ENCODE peak calls at places on chromosomes 1 and 21, in nine cellular contexts. G is AG08395; V is fibroblast of lung; L is smooth muscle cell of the brain vasculature; P is stomach; N is tibial nerve; D is endothelial cell; T is NCI-H2171; M is stimulated activated CD4-positive, alpha-beta T cell treated with anti-CD3 and anti-CD28 coated beads, Interleukin-2, amount 100 ng/mL, for 48 hours. B is an unnamed sample.

GRCh38 chr1:172360511-172360910 is 60.0 kb upstream of the C1orf105 start:
- DNase-seq in G (no peak), D (no peak), L (no peak), P (no peak), N (no peak), T (no peak), M (no peak), V (no peak), B (no peak)

GRCh38 chr1:62159940-62160348 is 34.7 kb upstream of the L1TD1 start:
- DNase-seq in V (no peak), M (no peak), T (no peak), P (no peak), L (no peak), D (no peak), N (no peak), G (no peak), B (no peak)

GRCh38 chr1:186244825-186245224 is 130.2 kb downstream of the TPR start:
- DNase-seq in D (peak; percentile 11), N (no peak), P (no peak), L (no peak), M (no peak), T (no peak), V (no peak), G (no peak), B (no peak)

GRCh38 chr1:36109041-36109679 is 15.9 kb downstream of the COL8A2 start:
- DNase-seq in P (no peak), L (no peak), M (peak; percentile 32), D (no peak), N (no peak), V (peak; percentile 25), G (peak; percentile 94), T (no peak), B (no peak)

GRCh38 chr1:207805841-207806421 is 54.1 kb downstream of the CD46 start:
- DNase-seq in T (no peak), L (peak; percentile 55), N (peak; percentile 58), G (peak; percentile 94), P (peak; percentile 72), V (peak; percentile 96), D (no peak), M (no peak), B (peak; percentile 95)

GRCh38 chr21:41530366-41530765 is 22.4 kb upstream of the TMPRSS2 start:
- DNase-seq in V (no peak), D (no peak), M (no peak), P (peak; percentile 20), G (no peak), N (no peak), L (no peak), T (no peak), B (no peak)

GRCh38 chr1:47908258-47908657 is 88.9 kb downstream of the TRABD2B start:
- DNase-seq in P (no peak), N (no peak), D (no peak), G (no peak), L (no peak), T (no peak), M (no peak), V (no peak), B (no peak)

GRCh38 chr1:11725616-11726015 is 10.3 kb upstream of the AGTRAP start:
- DNase-seq in N (no peak), G (no peak), M (no peak), L (no peak), P (no peak), T (no peak), V (no peak), D (no peak), B (no peak)

GRCh38 chr1:69649383-69649782 is 81.7 kb downstream of the LRRC7 start:
- DNase-seq in L (no peak), P (no peak), T (no peak), D (no peak), G (no peak), N (no peak), M (no peak), V (no peak), B (no peak)

GRCh38 chr1:184635347-184636155 is 119.1 kb downstream of the EDEM3 start:
- DNase-seq in T (no peak), M (no peak), V (no peak), D (no peak), N (no peak), P (no peak), G (no peak), L (no peak), B (no peak)

GRCh38 chr1:171877711-171878110 is 36.4 kb downstream of the DNM3 start:
- DNase-seq in V (no peak), L (no peak), M (no peak), P (no peak), D (no peak), N (no peak), T (no peak), G (peak; percentile 26), B (no peak)

GRCh38 chr1:59779949-59780348 is 34.8 kb upstream of the HOOK1 start:
- DNase-seq in N (no peak), P (no peak), L (no peak), G (no peak), T (no peak), V (no peak), D (no peak), M (no peak), B (no peak)

GRCh38 chr1:53303651-53304515 is 24.0 kb downstream of the LRP8 start:
- DNase-seq in M (no peak), D (no peak), V (no peak), L (no peak), N (no peak), G (no peak), T (peak; percentile 12), P (no peak), B (no peak)

GRCh38 chr21:9738527-9738926 is 782.9 kb upstream of the TPTE start:
- DNase-seq in G (no peak), M (no peak), L (no peak), T (no peak), N (no peak), V (no peak), P (no peak), D (no peak), B (peak; percentile 34)

GRCh38 chr1:85581138-85581801 is 709 bp downstream of the CCN1 start:
- DNase-seq in N (peak; percentile 62), V (peak; percentile 94), M (peak; percentile 62), P (peak; percentile 80), G (no peak), L (peak; percentile 65), D (peak; percentile 88), T (peak; percentile 50), B (peak; percentile 70)

GRCh38 chr1:118185083-118185899 is at the start of gene SPAG17:
- DNase-seq in M (no peak), N (peak; percentile 47), T (no peak), L (no peak), G (peak; percentile 61), P (peak; percentile 72), V (peak; percentile 62), D (peak; percentile 89), B (peak; percentile 64)

GRCh38 chr1:237672748-237673147 is 218.0 kb downstream of the ZP4 start:
- DNase-seq in L (no peak), V (peak; percentile 10), P (no peak), M (no peak), N (no peak), T (no peak), D (no peak), G (no peak), B (no peak)

GRCh38 chr1:90616395-90616794 is 100.7 kb downstream of the BARHL2 start:
- DNase-seq in N (no peak), L (no peak), V (no peak), D (peak; percentile 60), M (no peak), G (no peak), P (no peak), T (no peak), B (no peak)